ENCODE peak calls at places on chromosomes 11 and 22, in eight cellular contexts. M is hippocampal formation; H is activated CD4-positive, alpha-beta T cell treated with anti-CD3 and anti-CD28 coated beads for 24 hours; V is anterior cingulate cortex; D is BJ; Q is adipocyte; W is amniotic stem cell; G is HS-5. I is an unnamed sample.

GRCh38 chr11:57249384-57250319 is 12.6 kb upstream of the APLNR start:
- DNase-seq in V (no peak), Q (peak), W (peak), G (peak), D (no peak), H (peak), M (peak), I (peak)

GRCh38 chr11:123494195-123495050 is 64.4 kb downstream of the GRAMD1B start:
- DNase-seq in W (peak), V (no peak), G (no peak), Q (peak), D (no peak), H (no peak), M (no peak), I (no peak)

GRCh38 chr11:62392944-62393628 is 25.7 kb upstream of the SCGB1A1 start:
- DNase-seq in V (no peak), W (no peak), Q (no peak), M (no peak), D (no peak), G (no peak), H (no peak), I (peak)

GRCh38 chr11:119807841-119808240 is 78.8 kb upstream of the NECTIN1 start:
- DNase-seq in G (no peak), W (no peak), Q (no peak), D (no peak), H (no peak), V (no peak), M (no peak), I (no peak)

GRCh38 chr11:125164422-125165110 is at the start of gene PKNOX2:
- DNase-seq in M (peak), G (no peak), W (no peak), H (peak), Q (peak), D (no peak), V (peak), I (peak)

GRCh38 chr11:110720646-110721283 is 8.5 kb upstream of the ARHGAP20 start:
- DNase-seq in D (no peak), Q (peak), G (no peak), M (no peak), V (no peak), W (no peak), H (no peak), I (no peak)

GRCh38 chr11:83521647-83522596 is 235.8 kb upstream of the CCDC90B start:
- DNase-seq in D (no peak), W (no peak), H (no peak), M (no peak), V (no peak), Q (no peak), G (no peak), I (no peak)

GRCh38 chr22:17638182-17638431 is 450 bp upstream of the BCL2L13 start:
- DNase-seq in M (no peak), H (no peak), W (no peak), Q (no peak), V (no peak), G (no peak), D (no peak), I (no peak)

GRCh38 chr22:36223504-36223903 is 15.8 kb downstream of the APOL2 start:
- DNase-seq in W (no peak), G (no peak), Q (no peak), H (no peak), M (no peak), D (no peak), V (no peak), I (no peak)

GRCh38 chr11:35418847-35419712 is at the start of gene SLC1A2:
- DNase-seq in Q (peak), G (no peak), V (peak), W (no peak), H (no peak), D (no peak), M (peak), I (no peak)

GRCh38 chr22:21092797-21093554 is 47.2 kb downstream of the LRRC74B start:
- DNase-seq in G (no peak), D (no peak), Q (no peak), V (no peak), M (no peak), H (no peak), W (no peak), I (no peak)

GRCh38 chr11:88414385-88414861 is 76.9 kb upstream of the CTSC start:
- DNase-seq in M (no peak), G (no peak), W (no peak), D (no peak), Q (peak), H (peak), V (no peak), I (no peak)

GRCh38 chr22:37331811-37332536 is 49.7 kb downstream of the CYTH4 start:
- DNase-seq in W (no peak), H (no peak), G (no peak), D (no peak), V (no peak), M (no peak), Q (no peak), I (no peak)

GRCh38 chr11:9906043-9906791 is 242.3 kb downstream of the SWAP70 start:
- DNase-seq in G (peak), M (no peak), W (peak), Q (peak), V (no peak), D (peak), H (no peak), I (no peak)

GRCh38 chr11:131759140-131759539 is 388.7 kb downstream of the NTM start:
- DNase-seq in H (no peak), G (no peak), D (no peak), W (no peak), Q (no peak), V (no peak), M (no peak), I (no peak)

GRCh38 chr11:889686-890475 is 20.7 kb downstream of the CHID1 start:
- DNase-seq in G (no peak), W (no peak), M (no peak), H (no peak), V (no peak), Q (no peak), D (no peak), I (no peak)

GRCh38 chr11:65129649-65130441 is 4.5 kb downstream of the SYVN1 start:
- DNase-seq in H (no peak), Q (no peak), W (no peak), M (no peak), V (no peak), D (no peak), G (no peak), I (peak)

GRCh38 chr11:11978792-11979486 is 29.5 kb downstream of the DKK3 start:
- DNase-seq in V (no peak), D (no peak), M (no peak), W (no peak), H (no peak), G (no peak), Q (peak), I (no peak)

I was measured in B cell.